ENCODE peak calls at places on chromosomes 12 and 14, in seven cellular contexts. U is fibroblast of lung, M is uterus, Y is adrenal gland, R is H1, P is right atrium auricular region, C is IMR-90. L is an unnamed sample. For H3K4me1, the result is how much of the 10 kb centered on the place peaks cover.

GRCh38 chr14:61140872-61141271 is 140.3 kb downstream of the TMEM30B start:
- DNase-seq in U (peak), M (no peak), Y (no peak), R (no peak), P (no peak), C (peak), L (no peak)

GRCh38 chr14:76091036-76091435 is 60.7 kb upstream of the GPATCH2L start:
- DNase-seq in U (no peak), M (peak), Y (no peak), R (no peak), P (peak), C (no peak), L (no peak)

GRCh38 chr12:122308811-122309210 is 42.5 kb upstream of the VPS33A start:
- DNase-seq in U (peak), M (no peak), Y (no peak), R (no peak), P (no peak), C (peak), L (no peak)

GRCh38 chr14:54564071-54564798 is 2.7 kb upstream of the SAMD4A start:
- DNase-seq in U (peak), M (no peak), Y (no peak), R (no peak), P (no peak), C (peak), L (peak)

GRCh38 chr14:84657866-84658385 is 872.0 kb upstream of the FLRT2 start:
- DNase-seq in U (no peak), M (no peak), Y (no peak), R (no peak), P (no peak), C (no peak), L (no peak)

GRCh38 chr12:78118036-78118435 is 287.3 kb downstream of the NAV3 start:
- DNase-seq in U (no peak), M (no peak), Y (no peak), R (no peak), P (no peak), C (no peak), L (no peak)

GRCh38 chr14:59126714-59127436 is 61.6 kb upstream of the DAAM1 start:
- DNase-seq in U (peak), M (peak), Y (peak), R (no peak), P (no peak), C (peak), L (peak)

GRCh38 chr12:108302471-108303311 is 36.4 kb downstream of the CMKLR1 start:
- DNase-seq in U (peak), M (peak), Y (peak), R (no peak), P (peak), C (no peak), L (no peak)

GRCh38 chr14:32078794-32079663 is 1.9 kb downstream of the ARHGAP5 start:
- DNase-seq in U (peak), M (no peak), Y (no peak), R (no peak), P (no peak), C (peak), L (peak)
- H3K4me1 ChIP-seq in U (under half), M (under half), Y (half or more), R (under half), P (half or more), C (under half), L (under half)

DNA sequence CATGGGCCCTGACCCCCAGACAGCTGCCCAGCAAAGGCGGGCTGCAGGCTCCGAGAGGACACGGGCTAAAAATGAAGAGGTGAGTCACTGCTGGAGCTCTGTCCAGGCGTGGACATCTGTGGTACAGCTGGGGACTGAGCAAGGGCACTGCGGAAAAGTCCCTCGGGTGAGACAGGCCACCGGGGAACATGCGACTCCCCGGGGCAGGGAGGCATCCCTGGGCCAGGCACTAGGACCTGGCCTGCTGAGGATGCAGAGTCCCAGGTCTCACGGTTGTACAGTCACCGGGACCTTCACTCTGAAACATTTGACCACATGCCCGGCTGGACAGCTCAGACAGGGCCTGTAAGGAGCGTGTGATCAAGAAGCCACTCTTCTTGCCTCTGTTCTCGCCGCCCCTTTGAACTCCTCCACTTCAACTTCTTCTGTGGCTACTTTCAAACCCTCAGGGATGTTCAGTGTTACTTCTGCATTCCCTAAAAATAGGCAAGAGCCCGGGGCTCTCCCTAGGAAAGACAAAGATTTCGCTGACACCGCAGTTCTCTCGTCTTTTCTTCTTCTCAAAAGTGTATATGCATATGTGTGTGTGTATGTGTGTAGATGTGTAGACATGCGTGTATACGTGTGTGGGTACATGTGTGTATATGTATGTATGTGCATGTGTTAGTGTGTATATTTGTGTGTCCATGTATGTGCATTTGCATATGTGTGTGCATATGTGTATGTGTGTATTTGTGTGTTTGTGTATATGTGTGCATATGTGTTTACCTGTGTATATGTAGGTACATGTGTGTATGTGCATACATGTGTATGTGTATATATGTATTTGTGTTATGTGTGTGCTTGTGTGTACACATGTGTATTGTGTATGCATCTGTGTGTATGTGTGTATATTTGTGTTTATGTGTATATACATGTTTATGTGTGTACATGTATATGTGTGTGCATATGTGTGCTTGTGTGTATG is 5.0 kb upstream of the RFLNA start:
- DNase-seq in U (peak), M (no peak), Y (no peak), R (no peak), P (no peak), C (peak), L (no peak)
- H3K4me1 ChIP-seq in U (under half), M (under half), Y (under half), R (under half), P (under half), C (under half), L (under half)

DNA sequence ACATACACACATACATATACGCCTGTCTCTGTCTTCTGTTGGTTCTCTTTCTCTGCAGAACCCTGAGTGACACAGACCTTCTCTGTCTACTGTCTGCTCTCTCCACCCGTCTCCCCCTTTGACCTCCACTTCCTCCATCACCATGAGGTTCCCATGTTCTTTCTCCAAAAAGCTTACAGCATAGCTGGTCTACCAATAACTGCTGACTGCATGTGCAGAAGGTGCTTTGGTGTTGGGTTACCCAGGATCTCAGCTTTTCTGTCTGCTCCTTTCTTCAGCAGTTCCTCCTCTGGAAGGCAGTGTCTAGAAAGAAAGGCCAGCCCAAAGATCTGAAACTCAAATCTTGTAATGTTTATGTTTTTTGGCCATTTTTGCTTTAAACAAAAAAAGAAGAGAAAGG is 125.6 kb downstream of the SMOC1 start:
- DNase-seq in U (no peak), M (no peak), Y (no peak), R (no peak), P (no peak), C (peak), L (no peak)
- H3K4me1 ChIP-seq in U (under half), M (under half), Y (under half), R (under half), P (under half), C (under half), L (under half)

DNA sequence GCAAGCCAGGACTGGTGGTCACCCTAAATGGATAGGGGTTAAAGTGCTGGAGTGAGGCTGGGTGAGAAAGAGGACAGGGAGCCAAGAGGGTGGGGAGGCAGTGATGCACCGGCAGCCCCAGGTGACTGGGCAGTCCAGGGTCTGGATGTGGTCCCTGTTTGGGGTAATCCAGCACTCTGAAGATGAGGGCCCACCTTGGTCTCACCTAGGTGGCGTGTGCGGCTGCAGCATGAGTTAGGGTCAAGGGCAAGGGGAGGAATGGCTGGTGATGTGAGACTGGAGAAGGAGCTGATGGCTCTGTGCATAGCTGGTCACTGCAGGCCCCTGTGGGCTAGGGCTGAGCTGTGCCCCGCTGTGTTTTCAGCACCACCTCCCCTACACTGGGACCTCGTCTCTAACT is 1.6 kb upstream of the C1RL start:
- DNase-seq in U (no peak), M (no peak), Y (no peak), R (no peak), P (no peak), C (no peak), L (no peak)
- H3K4me1 ChIP-seq in U (under half), M (under half), Y (under half), R (under half), P (under half), C (under half), L (under half)

GRCh38 chr12:65280306-65280705 is 1.8 kb downstream of the MSRB3 start:
- DNase-seq in U (peak), M (no peak), Y (no peak), R (no peak), P (no peak), C (peak), L (no peak)

GRCh38 chr12:65279387-65280112 is 1.1 kb downstream of the MSRB3 start:
- DNase-seq in U (no peak), M (no peak), Y (no peak), R (no peak), P (no peak), C (peak), L (no peak)

GRCh38 chr12:65278576-65279386 is at the start of gene MSRB3:
- DNase-seq in U (peak), M (peak), Y (peak), R (peak), P (peak), C (peak), L (no peak)

GRCh38 chr12:65276923-65277322 is 1.6 kb upstream of the MSRB3 start:
- DNase-seq in U (no peak), M (no peak), Y (no peak), R (no peak), P (no peak), C (no peak), L (no peak)

GRCh38 chr12:65277994-65278575 is 398 bp upstream of the MSRB3 start:
- DNase-seq in U (no peak), M (no peak), Y (no peak), R (no peak), P (no peak), C (no peak), L (no peak)
- H3K4me1 ChIP-seq in U (under half), M (under half), Y (under half), R (under half), P (under half), C (under half), L (under half)

DNA sequence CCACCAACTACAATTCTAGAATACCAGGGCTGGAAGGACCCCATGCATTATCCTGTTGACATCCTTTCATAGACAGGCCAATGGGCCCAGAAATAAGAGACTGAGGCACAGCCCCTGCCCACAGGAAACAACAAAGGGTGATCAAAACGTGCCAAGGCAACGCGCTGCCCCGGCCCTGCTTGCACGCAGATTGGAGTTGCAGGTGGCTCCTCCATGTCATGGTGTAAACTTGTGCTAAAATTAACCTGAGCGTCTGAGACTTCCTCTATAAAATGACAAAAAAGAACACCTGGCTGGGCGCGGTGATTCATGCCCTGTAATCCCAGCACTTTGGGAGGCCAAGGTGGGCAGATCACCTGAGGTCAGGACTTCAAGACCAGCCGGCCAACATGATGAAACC is 30.1 kb downstream of the SPRING1 start:
- DNase-seq in U (no peak), M (no peak), Y (no peak), R (no peak), P (no peak), C (no peak), L (no peak)
- H3K4me1 ChIP-seq in U (under half), M (under half), Y (under half), R (under half), P (under half), C (under half), L (under half)

DNA sequence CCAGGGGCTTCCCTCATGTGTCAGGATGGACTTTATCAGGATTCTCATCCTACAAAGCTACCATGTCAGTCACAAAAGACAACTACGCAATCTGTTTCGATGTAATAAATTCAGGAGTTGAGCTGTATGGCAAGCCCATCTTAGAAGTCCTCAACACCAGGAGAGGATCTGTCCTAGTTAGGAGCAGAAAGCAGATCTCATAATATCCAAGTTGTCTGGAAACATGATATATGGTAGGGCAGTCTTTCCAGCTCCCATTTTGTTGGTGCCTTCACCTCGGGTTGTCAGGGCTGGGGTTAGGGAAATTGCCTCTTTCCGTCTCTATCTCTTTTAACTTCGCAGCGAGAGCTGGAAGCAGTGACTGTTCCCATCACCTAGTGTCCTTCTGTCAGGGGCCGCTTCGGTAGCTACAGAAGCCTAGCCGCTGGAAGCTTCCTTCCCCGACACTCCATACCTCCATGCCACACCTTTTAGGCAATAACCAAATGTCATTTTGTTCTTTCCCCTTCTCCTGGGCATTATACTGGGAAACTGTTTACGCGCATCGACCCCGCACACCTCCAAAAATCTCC is 1.4 kb downstream of the NIN start:
- DNase-seq in U (no peak), M (no peak), Y (peak), R (peak), P (no peak), C (no peak), L (no peak)
- H3K4me1 ChIP-seq in U (under half), M (under half), Y (under half), R (under half), P (under half), C (under half), L (under half)

L was measured in small intestine.